ENCODE peak calls at places on chromosomes 6 and 20, in nine cellular contexts. M, Z, V, W, G, Q, L, B and F are unnamed samples.

GRCh38 chr6:158457616-158458278 is 102.1 kb upstream of the TMEM181 start:
- DNase-seq in M (peak; percentile 42), G (peak; percentile 44), Z (no peak), V (no peak), Q (no peak), W (peak; percentile 39), L (peak; percentile 14), B (peak; percentile 3), F (no peak)

GRCh38 chr6:22302828-22303227 is 6.0 kb upstream of the PRL start:
- DNase-seq in L (peak; percentile 42), W (no peak), G (no peak), B (no peak), V (no peak), Q (no peak), Z (no peak), M (no peak), F (no peak)

GRCh38 chr6:131231103-131231502 is 95.8 kb downstream of the AKAP7 start:
- DNase-seq in G (no peak), V (no peak), L (peak; percentile 43), Z (no peak), B (no peak), Q (no peak), M (peak; percentile 57), W (peak; percentile 33), F (no peak)

GRCh38 chr6:80332013-80332412 is 225.5 kb downstream of the BCKDHB start:
- DNase-seq in V (no peak), G (no peak), B (no peak), Z (no peak), L (no peak), Q (no peak), W (no peak), M (no peak), F (no peak)

GRCh38 chr6:146914563-146915483 is 289.4 kb upstream of the STXBP5 start:
- DNase-seq in Q (peak; percentile 60), G (no peak), Z (no peak), V (no peak), M (peak; percentile 98), B (peak; percentile 97), L (peak; percentile 93), W (peak; percentile 97), F (peak; percentile 93)

GRCh38 chr20:44083220-44083933 is 103.6 kb downstream of the JPH2 start:
- DNase-seq in W (no peak), B (peak; percentile 62), V (no peak), Z (no peak), L (peak; percentile 66), M (peak; percentile 47), Q (peak; percentile 68), G (no peak), F (peak; percentile 22)

GRCh38 chr6:74936886-74937285 is 269.0 kb downstream of the COL12A1 start:
- DNase-seq in V (no peak), B (peak; percentile 9), Q (no peak), L (no peak), G (no peak), W (peak; percentile 19), Z (no peak), M (peak; percentile 87), F (no peak)

GRCh38 chr6:159608961-159609673 is 83.9 kb downstream of the SOD2 start:
- DNase-seq in G (no peak), Q (peak; percentile 21), Z (no peak), W (peak; percentile 65), B (peak; percentile 29), M (peak; percentile 48), L (peak; percentile 66), V (no peak), F (peak; percentile 47)

GRCh38 chr20:48008850-48009535 is 223.7 kb upstream of the SULF2 start:
- DNase-seq in Q (no peak), G (no peak), L (no peak), V (no peak), M (no peak), B (no peak), Z (no peak), W (peak; percentile 79), F (no peak)

GRCh38 chr20:51269671-51270070 is 246.8 kb upstream of the KCNG1 start:
- DNase-seq in B (no peak), L (no peak), W (no peak), M (no peak), V (no peak), Z (no peak), G (no peak), Q (no peak), F (no peak)

GRCh38 chr20:54477556-54477955 is 2.2 kb downstream of the DOK5 start:
- DNase-seq in L (no peak), M (peak; percentile 47), V (no peak), B (no peak), W (no peak), Q (no peak), Z (no peak), G (no peak), F (no peak)

GRCh38 chr6:16903470-16903869 is 142.2 kb upstream of the ATXN1 start:
- DNase-seq in W (peak; percentile 59), Z (no peak), L (peak; percentile 11), G (no peak), M (peak; percentile 49), B (no peak), V (no peak), Q (no peak), F (peak; percentile 3)

GRCh38 chr6:63573899-63574553 is 1.7 kb downstream of the LOC128125822 start:
- DNase-seq in W (peak; percentile 69), L (peak; percentile 78), G (no peak), V (peak; percentile 15), B (peak; percentile 90), Q (peak; percentile 73), Z (peak; percentile 39), M (peak; percentile 74), F (peak; percentile 64)

GRCh38 chr6:38968702-38969149 is 79.9 kb upstream of the GLP1R start:
- DNase-seq in W (no peak), Z (no peak), B (no peak), M (no peak), V (no peak), L (no peak), Q (no peak), G (no peak), F (no peak)

GRCh38 chr6:158313989-158314388 is 1.7 kb downstream of the TULP4 start:
- DNase-seq in M (no peak), W (no peak), L (no peak), Z (no peak), G (no peak), Q (no peak), B (no peak), V (no peak), F (no peak)

GRCh38 chr20:20085812-20086211 is 33.5 kb downstream of the CFAP61 start:
- DNase-seq in M (peak; percentile 5), V (no peak), Z (no peak), B (no peak), W (no peak), L (peak; percentile 72), Q (no peak), G (peak; percentile 30), F (no peak)

GRCh38 chr6:141483561-141484061 is 649.1 kb upstream of the GJE1 start:
- DNase-seq in L (peak; percentile 73), Z (peak; percentile 40), B (peak; percentile 83), Q (no peak), M (peak; percentile 97), V (peak; percentile 37), W (peak; percentile 94), G (no peak), F (peak; percentile 78)

GRCh38 chr6:148565321-148565926 is 181.4 kb upstream of the UST start:
- DNase-seq in V (no peak), G (no peak), L (no peak), Z (no peak), W (peak; percentile 31), B (no peak), M (peak; percentile 36), Q (no peak), F (no peak)

GRCh38 chr20:61046721-61047351 is 205.2 kb upstream of the CDH4 start:
- DNase-seq in Q (no peak), L (no peak), V (no peak), M (no peak), Z (no peak), B (no peak), W (no peak), G (no peak), F (no peak)

GRCh38 chr20:57397004-57397692 is 6.0 kb downstream of the RBM38 start:
- DNase-seq in G (no peak), B (no peak), Q (no peak), Z (peak; percentile 40), M (no peak), W (no peak), L (no peak), V (no peak), F (no peak)

GRCh38 chr6:24858154-24858801 is 59.6 kb upstream of the ARMH2 start:
- DNase-seq in G (no peak), L (peak; percentile 85), B (no peak), V (no peak), Q (no peak), M (peak; percentile 75), W (peak; percentile 47), Z (no peak), F (peak; percentile 12)

GRCh38 chr6:111070407-111070743 is 16.9 kb upstream of the SLC16A10 start:
- DNase-seq in W (no peak), Q (no peak), M (no peak), B (no peak), Z (no peak), L (no peak), V (no peak), G (no peak), F (no peak)

GRCh38 chr6:124223596-124223995 is 419.9 kb downstream of the NKAIN2 start:
- DNase-seq in L (peak; percentile 60), B (peak; percentile 83), V (no peak), W (peak; percentile 60), Z (no peak), G (no peak), M (peak; percentile 61), Q (no peak), F (no peak)

GRCh38 chr6:25706314-25707014 is 48.1 kb upstream of the SLC17A4 start:
- DNase-seq in Q (peak; percentile 62), V (no peak), G (peak; percentile 3), Z (no peak), M (peak; percentile 49), W (peak; percentile 71), L (peak; percentile 78), B (no peak), F (no peak)

GRCh38 chr6:17504005-17504404 is 96.1 kb upstream of the FAM8A1 start:
- DNase-seq in G (no peak), W (no peak), L (no peak), M (no peak), V (no peak), Z (no peak), Q (no peak), B (no peak), F (no peak)

GRCh38 chr6:149080511-149080910 is 237.0 kb upstream of the TAB2 start:
- DNase-seq in L (no peak), M (peak; percentile 79), Z (no peak), V (no peak), W (no peak), G (no peak), B (peak; percentile 72), Q (no peak), F (no peak)

GRCh38 chr6:119426619-119427018 is 77.1 kb upstream of the MAN1A1 start:
- DNase-seq in W (no peak), M (peak; percentile 9), V (no peak), L (no peak), Z (no peak), Q (no peak), G (no peak), B (no peak), F (no peak)

GRCh38 chr6:128847481-128848168 is 35.3 kb upstream of the LAMA2 start:
- DNase-seq in L (no peak), W (no peak), G (no peak), Z (no peak), M (no peak), B (no peak), Q (no peak), V (no peak), F (no peak)

GRCh38 chr6:1611572-1612385 is 2.1 kb downstream of the FOXC1 start:
- DNase-seq in M (peak; percentile 44), Z (no peak), Q (peak; percentile 37), V (no peak), B (no peak), W (peak; percentile 50), G (no peak), L (peak; percentile 47), F (peak; percentile 65)

GRCh38 chr6:32609731-32610640 is 20.3 kb upstream of the HLA-DRB1 start:
- DNase-seq in G (peak; percentile 65), Z (peak; percentile 44), B (peak; percentile 97), Q (peak; percentile 34), W (peak; percentile 95), V (peak; percentile 23), L (peak; percentile 95), M (peak; percentile 96), F (peak; percentile 93)

GRCh38 chr6:108914235-108915022 is 66.2 kb downstream of the ARMC2 start:
- DNase-seq in V (no peak), G (no peak), W (peak; percentile 38), B (no peak), L (peak; percentile 29), Q (peak; percentile 56), Z (peak; percentile 63), M (no peak), F (peak; percentile 12)